ENCODE peak calls at places on chromosomes 16 and 17, in five cellular contexts. U, F, L, D and W are unnamed samples.

GRCh38 chr16:28821874-28822519 is 802 bp upstream of the ATXN2L start:
- DNase-seq in U (no peak), F (no peak), L (no peak), D (peak), W (no peak)

GRCh38 chr16:54928421-54929089 is 2.1 kb upstream of the IRX5 start:
- DNase-seq in U (no peak), F (no peak), L (peak), D (peak), W (no peak)

GRCh38 chr17:71176315-71176714 is 944.5 kb upstream of the SOX9 start:
- DNase-seq in U (no peak), F (no peak), L (no peak), D (no peak), W (no peak)

GRCh38 chr16:10729649-10730048 is 14.0 kb upstream of the NUBP1 start:
- DNase-seq in U (no peak), F (peak), L (no peak), D (peak), W (no peak)

GRCh38 chr17:82808921-82809905 is 30.6 kb downstream of the ZNF750 start:
- DNase-seq in U (no peak), F (no peak), L (no peak), D (no peak), W (no peak)

GRCh38 chr16:14100825-14101224 is 29.7 kb downstream of the MRTFB start:
- DNase-seq in U (no peak), F (no peak), L (no peak), D (no peak), W (no peak)

GRCh38 chr17:35809855-35810461 is 674 bp downstream of the TAF15 start:
- DNase-seq in U (no peak), F (no peak), L (no peak), D (peak), W (no peak)

GRCh38 chr17:38731526-38732294 is 1.6 kb downstream of the CISD3 start:
- DNase-seq in U (no peak), F (no peak), L (no peak), D (peak), W (no peak)

GRCh38 chr17:413706-414440 is 61.3 kb upstream of the RPH3AL start:
- DNase-seq in U (no peak), F (no peak), L (no peak), D (no peak), W (no peak)

GRCh38 chr17:12510535-12510934 is 155.2 kb upstream of the MYOCD start:
- DNase-seq in U (no peak), F (no peak), L (no peak), D (peak), W (no peak)

GRCh38 chr17:15398291-15398690 is 56.9 kb upstream of the TEKT3 start:
- DNase-seq in U (no peak), F (no peak), L (peak), D (peak), W (no peak)

GRCh38 chr16:1374418-1375297 is 22.9 kb downstream of the GNPTG start:
- DNase-seq in U (no peak), F (no peak), L (no peak), D (no peak), W (no peak)

GRCh38 chr16:67029249-67030096 is 524 bp downstream of the CBFB start:
- DNase-seq in U (peak), F (no peak), L (no peak), D (peak), W (peak)

GRCh38 chr16:194516-194915 is 14.3 kb downstream of the HBQ1 start:
- DNase-seq in U (no peak), F (no peak), L (no peak), D (no peak), W (no peak)

GRCh38 chr17:40779181-40779909 is 3.0 kb downstream of the KRT27 start:
- DNase-seq in U (no peak), F (no peak), L (no peak), D (peak), W (peak)

GRCh38 chr17:66240630-66241029 is 11.4 kb upstream of the APOH start:
- DNase-seq in U (no peak), F (no peak), L (no peak), D (peak), W (no peak)

GRCh38 chr16:85004587-85005205 is 6.6 kb downstream of the ZDHHC7 start:
- DNase-seq in U (no peak), F (peak), L (no peak), D (peak), W (no peak)

GRCh38 chr16:57480127-57480753 is 6.1 kb downstream of the DOK4 start:
- DNase-seq in U (no peak), F (peak), L (no peak), D (peak), W (no peak)

GRCh38 chr17:4032245-4032644 is 68.0 kb upstream of the ATP2A3 start:
- DNase-seq in U (no peak), F (no peak), L (no peak), D (no peak), W (no peak)

GRCh38 chr16:66572356-66572755 is 6.1 kb downstream of the CMTM1 start:
- DNase-seq in U (no peak), F (no peak), L (no peak), D (no peak), W (no peak)

GRCh38 chr17:42200702-42201101 is 6.4 kb upstream of the GHDC start:
- DNase-seq in U (no peak), F (no peak), L (no peak), D (no peak), W (no peak)